ENCODE peak calls at places on chromosomes 11 and 22, in five cellular contexts. Q, D, L, H and F are unnamed samples.
A peak's percentile ranks its signal among the peaks of the same experiment; 100 is the strongest.

GRCh38 chr11:57357827-57358226 is 19.7 kb downstream of the P2RX3 start:
- DNase-seq in Q (no peak), D (no peak), L (no peak), H (no peak), F (no peak)

GRCh38 chr11:116792869-116793475 is 1.3 kb upstream of the APOA5 start:
- DNase-seq in Q (no peak), D (no peak), L (no peak), H (no peak), F (no peak)

GRCh38 chr22:48051796-48052620 is 1289.6 kb downstream of the TBC1D22A start:
- DNase-seq in Q (peak; percentile 16), D (no peak), L (peak; percentile 21), H (no peak), F (no peak)

GRCh38 chr11:117887431-117888139 is 11.1 kb upstream of the FXYD6 start:
- DNase-seq in Q (no peak), D (no peak), L (peak; percentile 33), H (no peak), F (no peak)

GRCh38 chr11:123020968-123021367 is 39.3 kb upstream of the BSX start:
- DNase-seq in Q (peak; percentile 65), D (no peak), L (peak; percentile 53), H (peak; percentile 88), F (no peak)

GRCh38 chr11:103800406-103801114 is 235.9 kb upstream of the DDI1 start:
- DNase-seq in Q (no peak), D (no peak), L (no peak), H (peak; percentile 35), F (no peak)

GRCh38 chr22:29879738-29880137 is 3.2 kb upstream of the MTMR3 start:
- DNase-seq in Q (no peak), D (no peak), L (no peak), H (peak; percentile 47), F (no peak)

GRCh38 chr11:14148653-14149273 is 186.2 kb downstream of the SPON1 start:
- DNase-seq in Q (no peak), D (no peak), L (no peak), H (peak; percentile 30), F (no peak)

GRCh38 chr22:46976130-46976529 is 213.7 kb downstream of the TBC1D22A start:
- DNase-seq in Q (no peak), D (no peak), L (no peak), H (no peak), F (no peak)

GRCh38 chr22:27597703-27598444 is 203.7 kb downstream of the MN1 start:
- DNase-seq in Q (no peak), D (no peak), L (no peak), H (no peak), F (peak; percentile 9)

GRCh38 chr11:12235945-12236743 is 125.8 kb downstream of the MICAL2 start:
- DNase-seq in Q (no peak), D (no peak), L (peak; percentile 63), H (peak; percentile 73), F (no peak)

GRCh38 chr11:1632053-1632714 is 2.6 kb downstream of the KRTAP5-5 start:
- DNase-seq in Q (no peak), D (peak; percentile 45), L (no peak), H (no peak), F (no peak)

GRCh38 chr22:49170053-49170452 is 657.6 kb downstream of the BRD1 start:
- DNase-seq in Q (no peak), D (no peak), L (no peak), H (no peak), F (no peak)

GRCh38 chr22:37337204-37337943 is 55.1 kb downstream of the CYTH4 start:
- DNase-seq in Q (no peak), D (no peak), L (no peak), H (no peak), F (no peak)

GRCh38 chr22:38218661-38219331 is 17.0 kb downstream of the MAFF start:
- DNase-seq in Q (peak; percentile 91), D (peak; percentile 96), L (no peak), H (peak; percentile 91), F (no peak)